ENCODE peak calls at places on chromosomes 2 and 18, in four cellular contexts. N, Y, W and P are unnamed samples.
A peak's percentile ranks its signal among the peaks of the same experiment; 100 is the strongest.

GRCh38 chr2:15307526-15307925 is 253.6 kb downstream of the NBAS start:
- DNase-seq in N (no peak), Y (no peak), W (no peak), P (no peak)

GRCh38 chr2:238136820-238137537 is 1.5 kb upstream of the KLHL30 start:
- DNase-seq in N (no peak), Y (no peak), W (no peak), P (peak; percentile 71)

GRCh38 chr2:175398848-175399247 is 217.3 kb upstream of the ATP5MC3 start:
- DNase-seq in N (no peak), Y (no peak), W (no peak), P (no peak)

GRCh38 chr2:171405546-171405945 is 28.2 kb downstream of the METTL8 start:
- DNase-seq in N (no peak), Y (no peak), W (no peak), P (no peak)

GRCh38 chr2:20042531-20042930 is 8.9 kb downstream of the LAPTM4A start:
- DNase-seq in N (no peak), Y (no peak), W (no peak), P (peak; percentile 55)

GRCh38 chr2:170974304-170974993 is 45.4 kb downstream of the GORASP2 start:
- DNase-seq in N (no peak), Y (no peak), W (no peak), P (peak; percentile 37)

GRCh38 chr18:48408727-48409590 is at the start of gene ZBTB7C:
- DNase-seq in N (no peak), Y (peak; percentile 67), W (no peak), P (no peak)

GRCh38 chr2:75041791-75042231 is 83.4 kb downstream of the POLE4 start:
- DNase-seq in N (no peak), Y (no peak), W (no peak), P (no peak)

GRCh38 chr2:20135631-20136050 is 84.2 kb upstream of the LAPTM4A start:
- DNase-seq in N (no peak), Y (peak; percentile 79), W (no peak), P (no peak)

GRCh38 chr2:41937464-41937861 is 110.4 kb upstream of the PKDCC start:
- DNase-seq in N (no peak), Y (peak; percentile 64), W (no peak), P (peak; percentile 21)

GRCh38 chr2:119109823-119110222 is 48.7 kb downstream of the C1QL2 start:
- DNase-seq in N (no peak), Y (no peak), W (no peak), P (peak; percentile 56)

GRCh38 chr2:147867050-147867449 is 22.2 kb downstream of the ACVR2A start:
- DNase-seq in N (no peak), Y (no peak), W (no peak), P (no peak)

GRCh38 chr2:43370705-43371104 is 144.3 kb upstream of the ZFP36L2 start:
- DNase-seq in N (no peak), Y (peak; percentile 82), W (no peak), P (peak; percentile 99)

GRCh38 chr2:70367722-70368323 is 66.0 kb upstream of the FAM136A start:
- DNase-seq in N (no peak), Y (peak; percentile 11), W (no peak), P (peak; percentile 32)

GRCh38 chr18:74299746-74300145 is 8.0 kb upstream of the CYB5A start:
- DNase-seq in N (no peak), Y (peak; percentile 49), W (no peak), P (peak; percentile 77)

GRCh38 chr2:165691615-165692014 is 102.4 kb downstream of the GALNT3 start:
- DNase-seq in N (no peak), Y (peak; percentile 57), W (no peak), P (no peak)

GRCh38 chr2:54613361-54613760 is 110.1 kb upstream of the EML6 start:
- DNase-seq in N (no peak), Y (no peak), W (no peak), P (peak; percentile 54)

GRCh38 chr2:196184919-196185318 is 13.5 kb upstream of the STK17B start:
- DNase-seq in N (no peak), Y (no peak), W (no peak), P (no peak)